ENCODE peak calls at places on chromosome 22, in seven cellular contexts. O is lower leg skin, I is GM06990, B is endothelial cell, A is left lung, L is SK-N-SH, F is GM13977. E is an unnamed sample.

GRCh38 chr22:23824476-23825245 is 14.1 kb downstream of the DERL3 start:
- DNase-seq in A (peak), O (no peak), B (no peak), F (no peak), I (no peak), L (no peak), E (no peak)

GRCh38 chr22:19819209-19819910 is 35.3 kb downstream of the GNB1L start:
- DNase-seq in L (no peak), I (no peak), F (no peak), B (no peak), O (no peak), A (no peak), E (no peak)

GRCh38 chr22:36160499-36160942 is at the start of gene APOL3:
- DNase-seq in B (no peak), L (no peak), A (no peak), O (peak), F (peak), I (peak), E (peak)

GRCh38 chr22:22228921-22229320 is 15.7 kb upstream of the VPREB1 start:
- DNase-seq in O (no peak), A (no peak), B (no peak), I (no peak), L (no peak), F (no peak), E (no peak)

GRCh38 chr22:36277482-36278291 is 24.8 kb downstream of the APOL1 start:
- DNase-seq in L (peak), F (peak), I (peak), O (no peak), A (peak), B (peak), E (peak)

GRCh38 chr22:48738204-48738980 is 1089.3 kb downstream of the BRD1 start:
- DNase-seq in F (no peak), A (peak), O (no peak), B (no peak), I (no peak), L (no peak), E (no peak)

GRCh38 chr22:36373258-36373579 is 14.5 kb downstream of the MYH9 start:
- DNase-seq in O (no peak), F (no peak), I (no peak), L (no peak), A (peak), B (no peak), E (no peak)

GRCh38 chr22:21707677-21708076 is 27.9 kb downstream of the YPEL1 start:
- DNase-seq in F (no peak), L (peak), A (no peak), O (no peak), I (no peak), B (no peak), E (no peak)

GRCh38 chr22:26610072-26610958 is 7.5 kb downstream of the CRYBB1 start:
- DNase-seq in O (no peak), I (peak), F (peak), B (no peak), A (no peak), L (no peak), E (peak)

GRCh38 chr22:41915035-41915782 is at the start of gene SHISA8:
- DNase-seq in I (peak), B (peak), O (no peak), A (no peak), F (peak), L (peak), E (peak)

GRCh38 chr22:23277583-23278295 is 97.4 kb downstream of the BCR start:
- DNase-seq in B (no peak), L (no peak), A (no peak), O (no peak), F (no peak), I (no peak), E (no peak)

GRCh38 chr22:21568207-21569075 is 927 bp downstream of the UBE2L3 start:
- DNase-seq in O (no peak), F (peak), A (peak), L (peak), I (no peak), B (peak), E (peak)

GRCh38 chr22:20031732-20032406 is 11.0 kb downstream of the TANGO2 start:
- DNase-seq in B (no peak), O (no peak), I (peak), L (no peak), F (no peak), A (no peak), E (peak)

GRCh38 chr22:45626198-45626651 is 45.4 kb upstream of the ATXN10 start:
- DNase-seq in L (no peak), A (no peak), F (no peak), I (no peak), O (peak), B (no peak), E (no peak)

GRCh38 chr22:44891791-44892190 is 118.0 kb downstream of the PHF21B start:
- DNase-seq in L (no peak), O (no peak), I (no peak), A (no peak), B (no peak), F (no peak), E (no peak)

GRCh38 chr22:37180531-37181231 is 7.4 kb downstream of the C1QTNF6 start:
- DNase-seq in B (no peak), O (no peak), L (no peak), A (peak), I (no peak), F (peak), E (peak)

GRCh38 chr22:33867118-33867863 is 53.0 kb downstream of the LARGE1 start:
- DNase-seq in A (no peak), B (no peak), I (no peak), F (no peak), O (no peak), L (no peak), E (no peak)

GRCh38 chr22:35345808-35346505 is 34.9 kb upstream of the HMOX1 start:
- DNase-seq in O (no peak), I (no peak), L (no peak), B (no peak), A (peak), F (no peak), E (no peak)

DNA sequence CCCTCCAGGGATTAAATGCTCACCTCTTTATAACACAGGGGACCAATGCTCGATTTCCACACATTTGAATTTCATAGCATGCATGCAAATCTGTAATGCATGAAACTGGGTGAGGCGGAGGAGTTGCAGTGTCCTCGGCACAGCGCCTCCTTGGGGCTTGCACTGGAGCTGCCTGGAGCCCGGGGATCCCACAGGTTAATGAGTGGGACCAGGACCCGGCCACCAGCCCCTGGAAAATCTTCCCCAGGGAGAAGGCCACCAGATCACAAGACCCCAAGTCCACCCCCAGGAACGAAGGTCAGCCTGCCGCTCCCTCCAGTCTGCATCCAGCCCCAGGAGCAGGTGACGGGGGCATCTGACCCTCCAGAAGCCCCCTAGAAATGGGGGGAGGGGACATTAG is 119.1 kb downstream of the MN1 start:
- DNase-seq in O (no peak), L (no peak), B (peak), A (no peak), F (no peak), I (no peak), E (no peak)
- TF ChIP-seq CTCF in O (no peak), L (peak), B (peak), A (no peak), F (no peak), I (no peak), E (no peak)

DNA sequence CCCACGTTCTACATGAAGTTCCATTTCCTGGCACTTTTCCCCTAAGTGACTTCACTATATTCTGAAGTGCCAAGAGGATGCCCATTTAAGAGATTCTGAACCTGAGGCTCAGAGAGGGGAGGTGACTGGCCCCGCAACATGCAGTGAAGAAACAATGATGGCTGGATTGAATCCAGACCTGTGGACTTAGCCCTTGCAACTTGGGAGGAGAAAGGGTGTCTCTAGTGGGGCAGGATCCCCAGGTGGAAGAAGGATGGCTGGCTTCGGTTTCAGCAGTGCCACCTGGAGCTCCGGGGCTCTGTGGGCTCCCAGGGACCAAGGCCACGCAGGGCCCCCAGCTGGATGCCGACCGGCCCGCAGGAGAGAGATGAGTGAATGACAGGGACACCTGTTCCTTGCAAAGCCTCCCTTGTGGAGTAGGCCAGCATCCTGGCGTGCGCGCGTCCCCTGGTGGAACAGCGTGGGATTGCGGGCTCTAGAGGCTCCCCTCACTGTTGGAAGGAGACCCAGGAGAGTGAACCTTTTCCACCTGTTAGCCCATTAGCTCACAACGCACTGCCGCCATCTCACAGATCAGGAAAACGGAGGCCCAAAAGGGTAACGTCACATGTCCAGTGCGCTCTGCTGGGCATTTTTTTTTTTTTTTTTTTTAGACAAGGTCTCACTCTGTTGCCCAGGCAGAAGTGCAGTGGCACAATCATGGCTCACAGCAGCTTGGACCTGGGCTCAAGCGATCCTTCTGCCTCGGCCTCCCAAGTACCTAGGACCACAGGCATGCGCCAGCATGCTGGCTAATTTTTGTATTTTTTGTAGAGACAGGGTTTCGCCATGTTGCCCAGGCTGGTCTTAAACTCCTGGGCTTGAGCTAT is 104.7 kb downstream of the KIAA1671 start:
- DNase-seq in I (peak), B (peak), L (peak), F (peak), O (peak), A (peak), E (peak)
- TF ChIP-seq CTCF in I (peak), B (peak), L (peak), F (peak), O (peak), A (peak), E (peak)

GRCh38 chr22:50271011-50271394 is 823 bp upstream of the MAPK11 start:
- DNase-seq in O (no peak), A (no peak), I (no peak), F (no peak), L (no peak), B (no peak), E (no peak)

GRCh38 chr22:50270302-50271010 is at the start of gene MAPK11:
- DNase-seq in B (peak), L (peak), I (peak), A (no peak), O (no peak), F (peak), E (peak)

GRCh38 chr22:50271519-50271970 is 1.4 kb upstream of the MAPK11 start:
- DNase-seq in O (no peak), L (peak), F (peak), I (peak), A (peak), B (peak), E (peak)

GRCh38 chr22:50274311-50274710 is 4.1 kb upstream of the MAPK11 start:
- DNase-seq in B (no peak), A (no peak), L (peak), I (no peak), F (peak), O (no peak), E (peak)

DNA sequence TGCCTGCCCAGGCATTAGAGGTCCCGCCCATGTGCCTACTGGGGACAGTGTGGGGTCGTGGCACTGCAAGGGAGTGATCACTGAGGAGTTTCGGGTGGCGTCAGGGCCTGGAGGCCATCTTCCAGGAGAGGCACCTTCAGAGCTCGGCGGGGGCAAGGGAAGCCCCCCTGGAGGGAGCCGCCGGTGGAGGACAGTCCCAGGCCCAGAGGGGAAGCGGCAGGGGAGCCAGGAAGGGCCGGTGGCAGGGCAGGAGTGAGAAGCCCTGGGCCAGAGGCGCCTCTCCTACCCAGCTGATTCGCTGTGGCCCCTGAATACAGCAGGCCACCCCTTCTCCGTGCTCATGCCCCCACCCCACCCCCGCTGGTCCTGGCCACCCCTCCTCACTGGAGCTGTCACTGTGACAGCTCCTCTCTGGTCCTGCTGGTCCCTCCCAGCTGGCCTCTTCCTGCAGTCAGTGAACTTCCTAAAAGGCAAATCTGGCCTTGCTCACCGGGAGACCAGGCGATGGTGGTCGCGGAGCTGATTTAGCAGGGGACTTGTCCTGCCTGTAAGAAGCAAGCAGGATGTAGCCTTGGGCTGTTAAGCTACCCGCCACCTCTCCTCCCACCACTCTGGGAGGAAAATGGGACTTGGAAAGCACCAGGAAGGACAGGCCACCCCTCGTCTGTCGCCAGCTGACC is 2.1 kb upstream of the MAPK11 start:
- DNase-seq in B (no peak), A (no peak), I (no peak), O (no peak), F (no peak), L (peak), E (no peak)
- TF ChIP-seq CTCF in B (no peak), A (no peak), I (no peak), O (no peak), F (no peak), L (no peak), E (no peak)

GRCh38 chr22:29359469-29359868 is 28.9 kb downstream of the AP1B1 start:
- DNase-seq in L (peak), O (no peak), F (no peak), B (peak), A (no peak), I (no peak), E (no peak)
- TF ChIP-seq CTCF in L (peak), O (no peak), F (peak), B (no peak), A (peak), I (peak), E (no peak)

DNA sequence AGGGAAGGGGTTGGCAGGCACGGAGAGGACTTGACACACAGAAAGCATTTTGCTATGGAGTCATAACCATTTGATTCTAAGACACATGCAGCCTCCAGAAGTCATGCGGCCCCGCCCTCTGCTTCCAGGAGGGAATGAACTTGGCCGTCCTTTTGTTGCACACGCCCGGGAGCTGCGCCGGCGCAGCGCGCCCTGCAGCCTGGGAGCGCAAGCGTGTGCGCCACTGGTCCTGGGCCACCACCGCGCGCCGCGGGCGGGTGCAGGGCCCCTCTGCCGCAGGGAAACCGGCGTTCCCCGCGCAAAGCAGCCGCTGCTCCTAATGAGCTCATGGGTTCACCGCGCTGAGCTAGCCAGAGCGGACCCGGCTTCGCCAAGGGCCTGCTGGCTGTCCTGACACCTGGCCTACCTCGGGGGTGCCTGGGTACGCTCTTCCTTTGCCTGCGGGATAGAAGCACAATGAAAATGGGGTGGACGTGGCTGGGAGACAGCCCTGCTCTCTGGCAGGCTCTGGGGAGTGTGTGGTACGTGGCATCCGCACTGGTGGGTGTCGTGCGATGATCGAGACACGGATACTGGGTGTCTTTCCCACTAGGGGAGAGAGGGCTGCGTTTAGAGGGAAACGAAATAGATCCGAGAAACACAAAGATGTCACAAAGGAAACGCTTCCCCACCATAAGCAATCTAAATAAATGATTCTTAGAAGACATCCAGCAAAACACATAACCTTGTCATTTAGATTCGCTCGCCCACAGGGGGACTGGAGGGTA is 669 bp downstream of the MICAL3 start:
- DNase-seq in B (peak), I (peak), O (peak), L (peak), A (peak), F (peak), E (peak)
- TF ChIP-seq CTCF in B (no peak), I (no peak), O (no peak), L (no peak), A (no peak), F (peak), E (no peak)

DNA sequence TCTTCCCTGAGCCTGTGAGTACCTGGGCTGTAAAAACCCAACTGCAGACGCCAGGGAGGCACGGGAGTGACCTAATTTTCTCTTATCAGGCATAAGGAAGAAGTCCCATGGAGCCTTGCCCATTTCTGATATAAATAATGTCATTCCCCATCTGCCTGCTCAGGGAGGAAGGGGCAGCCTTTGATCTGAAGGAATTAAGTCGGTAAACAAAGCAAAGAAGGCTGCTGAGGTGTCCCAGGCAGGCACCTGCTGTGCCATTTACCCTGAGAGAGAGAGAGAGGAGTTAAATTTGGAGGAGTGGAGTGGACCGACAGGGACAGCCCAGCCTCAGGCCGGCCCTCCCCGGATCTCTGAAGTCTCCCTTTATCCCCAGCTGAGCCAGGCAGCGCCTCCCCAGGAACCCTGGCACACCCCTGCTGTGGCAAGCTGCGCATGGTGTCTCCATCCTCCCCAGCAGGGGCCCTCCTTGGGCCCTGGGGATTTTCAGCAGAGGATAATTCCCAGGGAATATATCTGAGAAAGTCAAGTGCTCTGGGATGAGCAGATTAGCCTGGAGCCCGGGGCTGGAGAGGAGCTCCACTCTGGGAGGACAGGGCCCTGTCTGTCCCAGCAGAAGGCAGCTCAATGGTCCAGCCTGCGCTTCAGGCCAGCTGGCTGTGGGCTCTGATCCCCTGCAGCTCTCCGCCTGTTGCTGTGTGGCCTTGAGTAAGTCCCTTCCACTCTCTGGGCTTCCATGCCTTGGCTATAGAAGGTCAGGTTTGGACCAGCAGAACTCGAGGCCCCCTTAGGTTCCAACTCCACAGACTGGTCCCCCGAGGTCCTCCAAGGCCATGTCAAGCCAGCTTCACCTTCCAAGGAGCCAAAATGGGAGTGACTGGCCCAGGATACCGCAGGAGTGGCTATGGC is 17.5 kb upstream of the CABP7 start:
- DNase-seq in L (peak), I (no peak), B (no peak), O (no peak), F (no peak), A (peak), E (no peak)
- TF ChIP-seq CTCF in L (no peak), I (no peak), B (no peak), O (no peak), F (no peak), A (no peak), E (no peak)